ENCODE peak calls at places on chromosome 10, in ten cellular contexts. B is spleen; J is heart left ventricle; G is psoas muscle; V is tibial artery; K is fibroblast of lung; T is H1; C is CD4-positive, alpha-beta memory T cell; Q is breast epithelium; X is mammary epithelial cell. E is an unnamed sample. For H3K4me1, the result is how much of the 10 kb centered on the place peaks cover.

GRCh38 chr10:68516766-68517165 is 10.6 kb downstream of the SLC25A16 start:
- DNase-seq in X (no peak), V (no peak), B (no peak), K (peak), J (no peak), C (no peak), T (no peak), G (no peak), Q (no peak), E (peak)

GRCh38 chr10:122459586-122460273 is 1.6 kb upstream of the HTRA1 start:
- DNase-seq in X (no peak), T (no peak), V (no peak), K (peak), C (no peak), B (no peak), Q (no peak), J (no peak), G (no peak), E (no peak)

GRCh38 chr10:1556496-1556895 is 180.8 kb downstream of the ADARB2 start:
- DNase-seq in K (no peak), T (no peak), B (peak), G (no peak), V (peak), X (no peak), Q (no peak), C (no peak), J (peak), E (no peak)

GRCh38 chr10:126001579-126001978 is 105.2 kb downstream of the FANK1 start:
- DNase-seq in G (no peak), C (no peak), J (no peak), B (no peak), K (no peak), Q (no peak), T (no peak), X (no peak), V (no peak), E (no peak)

GRCh38 chr10:80664071-80664680 is 126.5 kb downstream of the SH2D4B start:
- DNase-seq in Q (peak), K (peak), X (peak), C (peak), B (peak), G (peak), J (peak), V (peak), T (peak), E (peak)

GRCh38 chr10:51699145-51699474 is 285 bp downstream of the CSTF2T start:
- DNase-seq in B (peak), Q (no peak), X (no peak), T (no peak), V (no peak), J (no peak), K (no peak), G (no peak), C (no peak), E (no peak)

GRCh38 chr10:4770766-4771553 is 55.0 kb upstream of the AKR1E2 start:
- DNase-seq in J (no peak), V (no peak), C (no peak), T (no peak), G (no peak), Q (no peak), B (no peak), X (peak), K (peak), E (peak)

GRCh38 chr10:17872191-17873091 is 63.3 kb downstream of the MRC1 start:
- DNase-seq in X (peak), V (no peak), J (no peak), B (no peak), Q (no peak), C (peak), T (no peak), K (peak), G (no peak), E (no peak)

GRCh38 chr10:103193820-103194529 is 903 bp upstream of the NT5C2 start:
- DNase-seq in Q (no peak), G (no peak), J (no peak), X (no peak), T (no peak), K (peak), C (no peak), B (no peak), V (no peak), E (peak)

GRCh38 chr10:100825325-100825875 is 80.0 kb downstream of the PAX2 start:
- DNase-seq in K (no peak), G (no peak), T (no peak), B (no peak), J (no peak), Q (no peak), X (no peak), C (no peak), V (no peak), E (no peak)

GRCh38 chr10:6002809-6003500 is 25.6 kb upstream of the IL15RA start:
- DNase-seq in B (no peak), J (no peak), G (no peak), C (no peak), V (no peak), X (no peak), Q (no peak), T (peak), K (no peak), E (no peak)

GRCh38 chr10:126536148-126536547 is 134.3 kb downstream of the C10orf90 start:
- DNase-seq in X (no peak), T (no peak), J (no peak), G (no peak), K (peak), B (no peak), V (no peak), C (no peak), Q (no peak), E (no peak)

GRCh38 chr10:12784646-12785045 is 216.9 kb downstream of the CCDC3 start:
- DNase-seq in C (no peak), T (no peak), Q (peak), V (no peak), J (no peak), B (no peak), K (no peak), G (no peak), X (no peak), E (no peak)

GRCh38 chr10:73789659-73790055 is 4.3 kb downstream of the ZSWIM8 start:
- DNase-seq in Q (no peak), C (no peak), G (no peak), V (no peak), X (no peak), J (no peak), T (no peak), B (no peak), K (no peak), E (no peak)

GRCh38 chr10:100510533-100511308 is 8.9 kb downstream of the SEC31B start:
- DNase-seq in Q (peak), C (peak), X (peak), G (no peak), K (no peak), V (no peak), T (no peak), B (no peak), J (no peak), E (no peak)

GRCh38 chr10:26593896-26594295 is 103.6 kb upstream of the PDSS1 start:
- DNase-seq in T (peak), K (no peak), G (no peak), C (no peak), Q (no peak), J (no peak), V (no peak), B (no peak), X (no peak), E (no peak)

GRCh38 chr10:11197266-11197712 is 179.6 kb downstream of the CELF2 start:
- DNase-seq in J (no peak), V (no peak), K (peak), G (peak), B (no peak), X (no peak), C (no peak), Q (no peak), T (no peak), E (no peak)

GRCh38 chr10:43209064-43209455 is 57.8 kb downstream of the RASGEF1A start:
- DNase-seq in T (no peak), K (no peak), G (no peak), X (no peak), V (peak), Q (no peak), B (peak), C (no peak), J (peak), E (no peak)

GRCh38 chr10:112348759-112349158 is 25.2 kb upstream of the ACSL5 start:
- DNase-seq in J (no peak), X (no peak), B (no peak), G (no peak), Q (no peak), C (no peak), V (no peak), T (no peak), K (no peak), E (no peak)

GRCh38 chr10:112907893-112908292 is 42.2 kb upstream of the TCF7L2 start:
- DNase-seq in B (no peak), V (no peak), T (no peak), X (peak), G (no peak), K (no peak), C (no peak), Q (no peak), J (no peak), E (no peak)

GRCh38 chr10:113539789-113540188 is 13.1 kb upstream of the HABP2 start:
- DNase-seq in B (no peak), C (no peak), X (peak), J (no peak), Q (no peak), T (no peak), V (no peak), G (peak), K (peak), E (no peak)

GRCh38 chr10:72659694-72660093 is 32.2 kb upstream of the MCU start:
- DNase-seq in B (no peak), T (no peak), X (no peak), C (no peak), Q (no peak), K (no peak), G (no peak), J (no peak), V (no peak), E (no peak)

GRCh38 chr10:2477154-2477553 is 590.2 kb upstream of the PFKP start:
- DNase-seq in V (no peak), C (no peak), T (peak), Q (no peak), K (no peak), G (no peak), X (no peak), B (no peak), J (no peak), E (no peak)

GRCh38 chr10:110460111-110460809 is 37.4 kb upstream of the DUSP5 start:
- DNase-seq in B (peak), K (no peak), C (no peak), Q (peak), T (no peak), X (no peak), V (no peak), G (peak), J (no peak), E (no peak)

GRCh38 chr10:110459600-110459999 is 38.1 kb upstream of the DUSP5 start:
- DNase-seq in G (no peak), Q (no peak), C (no peak), B (no peak), X (no peak), T (no peak), K (no peak), V (no peak), J (no peak), E (no peak)

GRCh38 chr10:110456523-110457091 is 41.1 kb upstream of the DUSP5 start:
- DNase-seq in G (no peak), K (no peak), T (no peak), Q (peak), C (no peak), V (no peak), B (peak), J (no peak), X (peak), E (peak)

GRCh38 chr10:110457851-110458582 is 39.7 kb upstream of the DUSP5 start:
- DNase-seq in Q (no peak), G (no peak), V (no peak), T (no peak), X (no peak), B (peak), C (no peak), K (no peak), J (no peak), E (no peak)

GRCh38 chr10:110458583-110458920 is 39.2 kb upstream of the DUSP5 start:
- DNase-seq in V (no peak), K (no peak), C (no peak), Q (no peak), J (no peak), X (no peak), G (no peak), B (peak), T (no peak), E (no peak)
- H3K4me1 ChIP-seq in V (under half), K (under half), C (half or more), Q (under half), J (under half), X (under half), G (under half), B (half or more), T (under half), E (under half)

DNA sequence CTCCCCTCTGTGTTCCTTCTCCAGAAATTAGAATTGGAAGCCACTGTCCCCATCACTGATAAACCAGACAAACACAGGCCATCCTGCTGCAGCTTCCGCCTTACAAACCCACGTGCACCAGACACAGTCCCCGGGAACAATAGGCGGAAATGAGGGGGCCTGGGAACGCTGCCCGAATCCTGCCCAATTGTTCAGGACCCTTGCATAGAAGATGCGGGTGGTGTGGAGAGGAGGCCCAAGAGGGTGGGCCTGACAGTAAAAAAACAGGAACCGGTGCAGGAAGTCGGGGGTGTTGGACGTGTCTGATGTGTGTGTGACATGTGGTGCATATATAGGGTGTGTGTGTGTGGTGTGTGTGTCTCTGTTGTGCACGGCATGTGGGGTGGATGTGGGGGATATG is 26.5 kb upstream of the CHST15 start:
- DNase-seq in C (no peak), B (no peak), T (no peak), X (no peak), G (peak), Q (no peak), K (no peak), J (peak), V (no peak), E (no peak)
- H3K27ac ChIP-seq in C (no peak), B (peak), T (no peak), X (no peak), G (no peak), Q (no peak), K (no peak), J (peak), V (no peak), E (no peak)

DNA sequence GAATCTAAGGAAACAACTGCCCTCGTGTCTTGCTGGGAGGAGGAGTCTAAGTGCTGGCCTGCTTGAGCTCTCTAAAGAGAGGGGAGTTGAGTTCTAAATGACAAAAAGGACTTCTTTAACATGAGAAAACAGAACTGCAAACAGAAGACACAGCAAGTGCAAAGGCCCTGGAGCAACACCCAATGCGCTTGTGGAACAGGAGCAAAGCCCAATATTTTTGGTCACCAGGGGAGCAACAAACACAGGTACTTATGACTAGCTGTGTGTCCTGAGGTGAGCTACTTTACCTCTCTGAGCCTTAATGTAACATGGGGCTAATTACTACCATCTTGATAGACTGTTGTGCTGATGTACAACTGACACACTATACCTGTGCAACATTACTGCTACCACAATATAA is 634.3 kb downstream of the PARD3 start:
- DNase-seq in Q (no peak), V (no peak), J (no peak), X (no peak), G (no peak), B (no peak), T (no peak), K (no peak), C (no peak), E (no peak)
- H3K4me1 ChIP-seq in Q (under half), V (under half), J (under half), X (under half), G (under half), B (under half), T (under half), K (under half), C (under half), E (under half)

GRCh38 chr10:77890097-77890496 is 36.5 kb downstream of the DLG5 start:
- DNase-seq in C (no peak), G (no peak), V (no peak), T (peak), K (no peak), B (no peak), Q (no peak), J (no peak), X (no peak), E (no peak)

GRCh38 chr10:77889277-77889903 is 37.2 kb downstream of the DLG5 start:
- DNase-seq in X (peak), C (no peak), V (no peak), K (no peak), T (no peak), Q (peak), B (no peak), J (no peak), G (no peak), E (no peak)

GRCh38 chr10:77886795-77887355 is 39.7 kb downstream of the DLG5 start:
- DNase-seq in K (no peak), Q (no peak), T (no peak), J (no peak), V (no peak), X (no peak), B (no peak), C (no peak), G (no peak), E (no peak)

GRCh38 chr10:77888356-77888703 is 38.2 kb downstream of the DLG5 start:
- DNase-seq in B (no peak), C (no peak), K (peak), X (no peak), V (no peak), J (no peak), T (no peak), G (no peak), Q (no peak), E (no peak)

DNA sequence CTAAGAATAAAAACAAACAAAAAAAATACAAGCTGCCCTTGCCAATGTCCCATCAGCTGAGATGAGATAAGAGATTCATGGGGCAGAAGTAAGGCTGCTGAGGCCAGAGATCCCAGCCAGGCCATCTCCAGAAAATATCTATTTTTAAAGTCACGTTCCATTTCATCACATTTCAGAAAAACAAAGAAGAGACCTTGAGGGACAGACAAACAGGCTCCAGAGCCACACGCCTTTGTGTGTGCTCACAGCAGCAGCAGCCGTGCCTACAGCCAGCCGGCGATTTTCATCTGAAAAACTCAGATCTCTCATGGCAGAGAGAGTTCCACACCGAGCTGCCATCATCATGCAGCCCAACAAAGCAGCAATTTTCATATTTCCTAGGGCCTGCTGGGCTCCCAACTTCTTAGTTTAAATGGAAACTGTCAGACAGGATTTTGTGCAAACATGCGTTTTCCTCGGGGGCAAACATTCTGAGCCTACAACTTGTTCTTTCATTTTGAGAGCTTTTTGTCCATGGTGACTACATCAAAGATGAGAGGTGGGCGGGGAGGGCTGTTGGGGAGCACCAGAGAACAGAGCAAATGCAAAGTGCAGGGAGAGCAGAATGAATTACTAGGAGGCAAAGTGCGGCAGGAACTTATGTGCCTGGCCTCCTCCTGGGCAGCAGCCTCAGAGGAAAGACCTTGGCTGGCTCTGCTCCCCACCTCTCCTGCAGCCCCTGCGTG is 38.8 kb downstream of the DLG5 start:
- DNase-seq in X (no peak), K (peak), C (no peak), J (no peak), B (no peak), Q (no peak), T (no peak), G (no peak), V (peak), E (no peak)
- H3K27ac ChIP-seq in X (no peak), K (peak), C (no peak), J (peak), B (peak), Q (peak), T (peak), G (peak), V (peak), E (no peak)

GRCh38 chr10:97333351-97333600 is 1.3 kb downstream of the FRAT2 start:
- DNase-seq in V (no peak), C (no peak), B (no peak), K (peak), G (no peak), J (no peak), X (no peak), T (no peak), Q (no peak), E (peak)

GRCh38 chr10:97334370-97335175 is at the start of gene FRAT2:
- DNase-seq in Q (peak), J (peak), V (peak), T (peak), X (peak), K (peak), G (peak), B (peak), C (peak), E (peak)

GRCh38 chr10:97331304-97331703 is 3.2 kb downstream of the FRAT2 start:
- DNase-seq in X (no peak), K (no peak), C (no peak), V (no peak), B (peak), J (no peak), Q (no peak), G (no peak), T (no peak), E (no peak)

GRCh38 chr10:97333601-97334369 is 744 bp downstream of the FRAT2 start:
- DNase-seq in T (no peak), J (peak), C (peak), B (peak), X (peak), G (peak), V (peak), K (peak), Q (no peak), E (peak)

GRCh38 chr10:97332586-97333350 is 1.8 kb downstream of the FRAT2 start:
- DNase-seq in B (no peak), V (no peak), C (no peak), X (peak), K (peak), T (no peak), Q (peak), J (no peak), G (peak), E (peak)
- H3K4me1 ChIP-seq in B (half or more), V (under half), C (under half), X (under half), K (under half), T (under half), Q (under half), J (under half), G (under half), E (under half)

E was measured in foreskin keratinocyte.